ENCODE peak calls at places on chromosome 20, in four cellular contexts. X, E, I and C are unnamed samples.

GRCh38 chr20:15673206-15673605 is 900.0 kb downstream of the KIF16B start:
- DNase-seq in X (no peak), E (no peak), I (no peak), C (no peak)

GRCh38 chr20:45097485-45098095 is 3.3 kb downstream of the KCNS1 start:
- DNase-seq in X (peak; percentile 35), E (no peak), I (peak; percentile 45), C (no peak)

GRCh38 chr20:38286586-38287502 is 17.1 kb upstream of the BPI start:
- DNase-seq in X (no peak), E (no peak), I (no peak), C (no peak)

GRCh38 chr20:19802492-19803158 is 44.6 kb downstream of the RIN2 start:
- DNase-seq in X (no peak), E (peak; percentile 55), I (peak; percentile 78), C (no peak)

GRCh38 chr20:51373713-51374481 is 168.6 kb downstream of the NFATC2 start:
- DNase-seq in X (no peak), E (peak; percentile 32), I (peak; percentile 96), C (no peak)

GRCh38 chr20:35316086-35316485 is 23.9 kb upstream of the FAM83C start:
- DNase-seq in X (no peak), E (no peak), I (no peak), C (no peak)

GRCh38 chr20:48736636-48737035 is 91.2 kb downstream of the PREX1 start:
- DNase-seq in X (no peak), E (no peak), I (no peak), C (no peak)

GRCh38 chr20:57107208-57107607 is 159.2 kb downstream of the BMP7 start:
- DNase-seq in X (no peak), E (no peak), I (no peak), C (no peak)

GRCh38 chr20:51132286-51132810 is 109.4 kb upstream of the KCNG1 start:
- DNase-seq in X (no peak), E (no peak), I (no peak), C (no peak)